ENCODE peak calls at places on chromosomes 2 and 18, in seven cellular contexts. S is CD8-positive, alpha-beta T cell; Z is neural progenitor cell; R is H1; D is right lobe of liver; P is pancreas; F is A549. Y is an unnamed sample. For H3K4me1, the result is how much of the 10 kb centered on the place peaks cover.

GRCh38 chr2:42087137-42087856 is 39.5 kb downstream of the PKDCC start:
- DNase-seq in Z (no peak), F (no peak), S (no peak), P (no peak), D (no peak), R (no peak), Y (no peak)

GRCh38 chr2:195029804-195030654 is 627.0 kb upstream of the SLC39A10 start:
- DNase-seq in Z (no peak), S (no peak), D (no peak), P (no peak), R (no peak), F (no peak), Y (no peak)

GRCh38 chr2:237686659-237687136 is 59.3 kb downstream of the LRRFIP1 start:
- DNase-seq in F (no peak), Z (no peak), P (no peak), S (no peak), D (no peak), R (no peak), Y (peak)

GRCh38 chr18:10663750-10664149 is 137.9 kb downstream of the NAPG start:
- DNase-seq in R (no peak), F (no peak), S (no peak), D (no peak), P (no peak), Z (no peak), Y (no peak)

GRCh38 chr2:62685986-62686625 is 19.4 kb upstream of the EHBP1 start:
- DNase-seq in P (no peak), S (no peak), F (no peak), R (no peak), Z (no peak), D (no peak), Y (no peak)

GRCh38 chr18:45780568-45780967 is 44.9 kb upstream of the SIGLEC15 start:
- DNase-seq in Z (peak), R (no peak), S (no peak), P (no peak), D (no peak), F (no peak), Y (no peak)

GRCh38 chr2:217939629-217940245 is 63.1 kb downstream of the TNS1 start:
- DNase-seq in F (no peak), R (no peak), Z (no peak), S (no peak), P (peak), D (no peak), Y (peak)

GRCh38 chr2:238139141-238139840 is 823 bp downstream of the KLHL30 start:
- DNase-seq in F (no peak), S (no peak), Z (peak), R (no peak), D (no peak), P (peak), Y (peak)

GRCh38 chr2:6948081-6949008 is 31.1 kb downstream of the RNF144A start:
- DNase-seq in F (no peak), Z (no peak), P (no peak), S (no peak), D (no peak), R (no peak), Y (no peak)

GRCh38 chr18:36734589-36734988 is 94.2 kb downstream of the TPGS2 start:
- DNase-seq in S (no peak), P (no peak), D (no peak), R (no peak), F (no peak), Z (no peak), Y (no peak)

GRCh38 chr2:18312818-18313217 is 247.6 kb downstream of the RDH14 start:
- DNase-seq in D (no peak), S (no peak), P (no peak), Z (no peak), R (no peak), F (no peak), Y (no peak)

GRCh38 chr18:62850619-62851306 is 135.4 kb downstream of the PHLPP1 start:
- DNase-seq in R (no peak), P (no peak), S (no peak), F (no peak), D (no peak), Z (no peak), Y (no peak)

GRCh38 chr2:230885467-230886130 is 20.9 kb downstream of the ITM2C start:
- DNase-seq in S (no peak), D (no peak), P (no peak), Z (peak), R (no peak), F (no peak), Y (no peak)

GRCh38 chr2:203534486-203535077 is 519 bp downstream of the RAPH1 start:
- DNase-seq in F (peak), Z (no peak), R (no peak), D (no peak), S (no peak), P (no peak), Y (peak)

GRCh38 chr18:46660955-46661749 is 4.1 kb upstream of the LOXHD1 start:
- DNase-seq in S (no peak), F (no peak), R (no peak), P (no peak), D (no peak), Z (peak), Y (no peak)

GRCh38 chr18:58502628-58503027 is 126.3 kb downstream of the ALPK2 start:
- DNase-seq in S (no peak), F (no peak), D (no peak), P (no peak), R (no peak), Z (no peak), Y (no peak)

GRCh38 chr2:239165206-239165831 is 235.5 kb downstream of the HDAC4 start:
- DNase-seq in S (no peak), D (peak), Z (no peak), R (no peak), P (no peak), F (no peak), Y (peak)

GRCh38 chr2:80778704-80779103 is 474.2 kb upstream of the LRRTM1 start:
- DNase-seq in P (no peak), Z (no peak), R (no peak), D (no peak), F (no peak), S (no peak), Y (no peak)

GRCh38 chr2:222708274-222708710 is 36.8 kb downstream of the MOGAT1 start:
- DNase-seq in P (peak), R (no peak), F (peak), S (peak), Z (peak), D (peak), Y (peak)

GRCh38 chr18:995641-996040 is 91.0 kb downstream of the ADCYAP1 start:
- DNase-seq in P (no peak), D (no peak), F (no peak), S (no peak), R (no peak), Z (no peak), Y (no peak)

GRCh38 chr2:150125708-150126107 is 361.8 kb downstream of the RND3 start:
- DNase-seq in Z (peak), P (no peak), R (no peak), F (peak), S (no peak), D (peak), Y (no peak)

GRCh38 chr18:54250846-54251251 is 18.5 kb upstream of the POLI start:
- DNase-seq in Z (no peak), S (no peak), P (no peak), D (no peak), F (no peak), R (no peak), Y (no peak)

GRCh38 chr18:32019251-32019943 is 772 bp downstream of the RNF125 start:
- DNase-seq in Z (peak), S (peak), R (peak), D (peak), P (peak), F (peak), Y (peak)

GRCh38 chr2:71941731-71942575 is 205.7 kb downstream of the CYP26B1 start:
- DNase-seq in R (no peak), S (no peak), P (no peak), D (no peak), Z (no peak), F (no peak), Y (no peak)

GRCh38 chr2:130807659-130808385 is 28.9 kb upstream of the ARHGEF4 start:
- DNase-seq in R (no peak), D (no peak), Z (no peak), S (no peak), F (no peak), P (no peak), Y (no peak)

GRCh38 chr2:58427572-58428285 is 186.6 kb upstream of the FANCL start:
- DNase-seq in R (no peak), D (peak), P (peak), Z (peak), S (no peak), F (no peak), Y (no peak)

GRCh38 chr18:58584219-58585127 is 44.4 kb downstream of the ALPK2 start:
- DNase-seq in Z (peak), D (no peak), S (no peak), R (peak), P (no peak), F (no peak), Y (no peak)

GRCh38 chr18:63427566-63427965 is 5.3 kb upstream of the VPS4B start:
- DNase-seq in F (no peak), Z (no peak), S (no peak), P (no peak), D (no peak), R (peak), Y (no peak)

GRCh38 chr2:59540864-59541263 is 1012.6 kb downstream of the BCL11A start:
- DNase-seq in Z (no peak), F (no peak), P (no peak), S (no peak), R (no peak), D (no peak), Y (no peak)

GRCh38 chr2:217853301-217853881 is 149.4 kb downstream of the TNS1 start:
- DNase-seq in P (no peak), F (no peak), D (no peak), Z (peak), R (no peak), S (no peak), Y (no peak)

GRCh38 chr2:47344890-47345583 is 57.9 kb upstream of the MSH2 start:
- DNase-seq in Z (peak), D (peak), F (peak), S (no peak), R (peak), P (peak), Y (peak)

GRCh38 chr2:233453111-233453915 is 99.0 kb downstream of the DGKD start:
- DNase-seq in Z (no peak), P (no peak), R (no peak), S (no peak), D (peak), F (no peak), Y (no peak)

GRCh38 chr18:50350699-50351098 is 24.1 kb upstream of the SKA1 start:
- DNase-seq in S (no peak), F (no peak), R (no peak), D (no peak), P (no peak), Z (no peak), Y (no peak)

DNA sequence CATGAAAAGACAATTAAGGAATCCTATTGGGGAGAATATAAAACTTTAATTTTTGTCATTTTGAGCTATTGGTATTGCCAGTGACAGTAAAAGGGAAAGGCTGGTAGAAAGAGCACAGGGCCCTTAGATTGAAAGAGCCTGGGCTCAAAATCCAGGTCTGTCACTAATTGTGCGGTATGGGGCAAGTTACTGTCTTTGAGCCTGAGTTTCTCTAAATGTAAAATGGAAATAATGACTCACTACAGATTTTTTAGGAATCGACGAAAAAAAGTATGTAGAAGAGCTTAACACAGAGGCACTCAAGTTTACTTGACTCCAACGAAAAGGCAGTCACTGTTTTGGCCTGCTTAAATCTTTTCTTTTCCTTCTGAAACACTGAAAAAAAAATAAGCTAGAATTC is 7.0 kb downstream of the NDUFV2 start:
- DNase-seq in P (no peak), R (no peak), Z (no peak), D (no peak), F (no peak), S (no peak), Y (no peak)
- H3K4me1 ChIP-seq in P (under half), R (under half), Z (half or more), D (under half), F (under half), S (half or more), Y (half or more)

GRCh38 chr2:142131016-142131714 is at the start of gene LRP1B:
- DNase-seq in D (peak), P (peak), F (no peak), R (peak), S (no peak), Z (peak), Y (no peak)

GRCh38 chr2:142128105-142128504 is 2.7 kb downstream of the LRP1B start:
- DNase-seq in S (no peak), P (no peak), Z (no peak), F (no peak), R (no peak), D (no peak), Y (no peak)

GRCh38 chr2:142124706-142125105 is 6.1 kb downstream of the LRP1B start:
- DNase-seq in Z (no peak), D (no peak), R (no peak), F (no peak), P (no peak), S (no peak), Y (no peak)

GRCh38 chr2:142130111-142131015 is 453 bp downstream of the LRP1B start:
- DNase-seq in R (peak), D (peak), P (peak), Z (peak), S (no peak), F (no peak), Y (peak)

DNA sequence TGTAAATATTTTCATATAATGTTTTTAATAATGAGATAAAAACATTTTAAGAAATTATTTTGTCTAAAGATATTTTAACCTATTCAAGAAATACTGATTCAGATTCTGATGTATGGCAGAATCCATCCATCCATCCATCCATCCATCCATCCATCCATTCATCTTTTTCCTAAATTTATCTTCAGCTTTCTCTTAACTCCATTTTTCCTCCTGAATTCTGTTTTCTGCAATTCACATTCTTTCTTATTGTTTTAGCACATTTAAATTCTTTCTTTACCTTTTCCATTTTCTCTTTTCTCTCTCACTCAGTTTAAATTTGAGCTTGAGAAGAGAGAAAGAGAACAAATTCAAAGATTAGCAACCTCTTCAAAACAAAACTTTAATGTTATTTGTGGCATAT is 3.6 kb downstream of the LRP1B start:
- DNase-seq in Z (no peak), S (no peak), F (no peak), P (no peak), R (no peak), D (no peak), Y (no peak)
- TF ChIP-seq CTCF in Z (no peak), S (no peak), F (no peak), P (no peak), R (no peak), D (no peak), Y (no peak)

GRCh38 chr2:96531872-96532505 is 4.6 kb upstream of the ARID5A start:
- DNase-seq in F (peak), Z (peak), R (no peak), D (peak), S (peak), P (peak), Y (peak)
- H3K4me1 ChIP-seq in F (under half), Z (under half), R (under half), D (under half), S (under half), P (under half), Y (half or more)

DNA sequence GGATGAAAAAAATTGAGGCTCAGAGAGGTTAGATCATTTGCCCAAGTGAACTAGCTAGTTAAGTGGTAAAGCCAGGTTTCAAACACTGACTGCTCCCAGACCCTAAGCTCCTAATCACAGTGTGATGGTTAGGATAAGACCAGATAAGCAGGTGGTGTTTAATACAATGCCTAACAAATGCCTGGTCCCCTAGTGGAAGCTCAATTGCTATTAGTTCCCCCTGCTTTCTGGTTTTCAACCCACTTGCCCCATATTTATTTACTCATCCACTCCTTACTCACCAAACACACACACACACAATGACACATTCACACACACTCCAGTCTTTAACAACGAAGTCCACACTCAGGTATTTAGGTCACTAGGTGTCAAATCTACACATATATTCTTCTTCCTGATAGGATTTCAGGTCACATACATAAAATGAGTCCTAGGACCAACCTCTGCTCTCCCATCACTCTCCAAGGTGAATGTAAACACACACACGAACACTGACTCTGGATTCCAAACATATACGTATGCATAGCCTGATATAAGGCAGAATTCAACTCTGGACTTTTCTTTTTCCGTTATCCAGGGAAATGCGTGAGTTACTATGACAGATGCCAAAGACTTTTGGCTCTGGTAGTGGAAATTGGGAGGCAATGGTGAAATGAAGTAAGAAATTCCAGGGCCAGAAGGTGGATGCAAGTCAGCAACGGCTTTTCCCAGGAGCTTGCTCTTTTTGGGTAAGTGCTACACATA is 73.6 kb upstream of the TSPYL6 start:
- DNase-seq in R (no peak), S (no peak), D (no peak), P (no peak), F (peak), Z (no peak), Y (no peak)
- TF ChIP-seq CTCF in R (no peak), S (no peak), D (no peak), P (no peak), F (no peak), Z (no peak), Y (no peak)

GRCh38 chr2:8525236-8525581 is 156.6 kb upstream of the ID2 start:
- DNase-seq in P (no peak), Z (no peak), S (no peak), R (no peak), F (no peak), D (no peak), Y (no peak)

GRCh38 chr2:8527676-8528075 is 154.2 kb upstream of the ID2 start:
- DNase-seq in R (no peak), Z (no peak), S (no peak), P (no peak), F (no peak), D (no peak), Y (no peak)

GRCh38 chr2:8525582-8526402 is 156.1 kb upstream of the ID2 start:
- DNase-seq in F (no peak), P (peak), S (no peak), D (peak), Z (peak), R (peak), Y (peak)

GRCh38 chr2:8526403-8526696 is 155.5 kb upstream of the ID2 start:
- DNase-seq in D (no peak), Z (no peak), F (no peak), S (no peak), P (no peak), R (no peak), Y (no peak)

GRCh38 chr2:8527031-8527430 is 154.8 kb upstream of the ID2 start:
- DNase-seq in S (no peak), D (no peak), R (no peak), P (no peak), F (no peak), Z (no peak), Y (no peak)
- H3K4me1 ChIP-seq in S (under half), D (under half), R (under half), P (under half), F (under half), Z (under half), Y (under half)

DNA sequence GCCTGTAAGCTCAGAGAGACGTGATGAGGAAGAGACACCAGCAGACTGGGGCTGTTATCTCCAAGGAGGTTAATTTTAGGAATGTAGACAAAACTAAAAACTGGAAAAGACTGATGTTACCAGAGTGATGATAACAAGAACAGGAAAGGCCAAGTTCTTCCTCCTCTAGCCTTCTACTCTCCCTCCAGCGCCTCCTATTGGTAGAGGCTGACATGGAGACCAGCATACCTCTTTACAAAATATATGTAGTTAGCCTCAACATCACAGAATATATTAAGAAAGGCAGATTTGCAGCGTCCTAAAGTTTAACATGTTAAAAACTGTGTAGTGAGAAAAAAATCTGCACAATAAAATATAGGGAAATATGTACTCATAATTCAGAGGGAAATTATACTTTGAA is 66.0 kb downstream of the TCF4 start:
- DNase-seq in P (no peak), S (no peak), F (no peak), Z (peak), R (no peak), D (no peak), Y (no peak)
- TF ChIP-seq CTCF in P (no peak), S (peak), F (no peak), Z (peak), R (no peak), D (peak), Y (peak)

GRCh38 chr18:47696870-47697269 is 233.6 kb downstream of the SMAD2 start:
- DNase-seq in F (no peak), D (no peak), S (no peak), R (no peak), P (no peak), Z (no peak), Y (no peak)
- H3K4me1 ChIP-seq in F (under half), D (under half), S (under half), R (under half), P (under half), Z (under half), Y (under half)

GRCh38 chr18:35030234-35030989 is 10.8 kb upstream of the MAPRE2 start:
- DNase-seq in R (no peak), P (no peak), D (no peak), S (no peak), Z (no peak), F (no peak), Y (no peak)

GRCh38 chr18:35027206-35027605 is 14.0 kb upstream of the MAPRE2 start:
- DNase-seq in D (no peak), F (no peak), Z (no peak), S (no peak), P (no peak), R (no peak), Y (no peak)

GRCh38 chr18:35029103-35029502 is 12.1 kb upstream of the MAPRE2 start:
- DNase-seq in P (no peak), D (no peak), Z (no peak), F (no peak), S (no peak), R (no peak), Y (peak)

GRCh38 chr18:35029770-35030169 is 11.4 kb upstream of the MAPRE2 start:
- DNase-seq in D (no peak), R (no peak), Z (no peak), F (no peak), S (no peak), P (no peak), Y (no peak)

DNA sequence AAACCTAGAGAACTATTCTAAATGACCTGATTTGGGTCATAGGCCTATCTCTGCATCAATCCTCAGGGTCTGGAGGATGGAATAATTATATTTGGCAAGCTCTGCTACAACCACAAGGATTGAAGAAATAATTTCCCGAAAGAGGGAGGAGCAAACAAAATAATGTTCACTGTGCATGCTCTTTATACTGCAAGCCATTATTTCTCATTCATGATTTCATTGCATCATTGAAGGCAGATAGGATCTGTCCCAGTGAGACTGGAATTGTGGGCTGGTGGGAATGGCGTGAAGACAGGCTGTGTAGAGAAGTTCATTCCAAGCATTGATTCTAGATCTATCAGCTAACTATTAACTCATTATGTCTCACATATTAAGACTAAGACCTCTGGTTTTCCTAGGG is 12.7 kb upstream of the MAPRE2 start:
- DNase-seq in D (no peak), S (no peak), Z (no peak), F (no peak), R (no peak), P (no peak), Y (no peak)
- TF ChIP-seq CTCF in D (no peak), S (no peak), Z (no peak), F (no peak), R (no peak), P (no peak), Y (no peak)

Y was measured in left ventricle myocardium inferior.